ENCODE peak calls at places on chromosomes 7 and 10, in six cellular contexts. G is left lung, M is PC-3, T is tibial nerve, K is lung, J is upper lobe of right lung. O is an unnamed sample.

GRCh38 chr7:147611402-147611801 is 979.2 kb upstream of the C7orf33 start:
- DNase-seq in G (no peak), M (no peak), T (no peak), K (no peak), J (no peak), O (no peak)

GRCh38 chr10:22259280-22259679 is 41.5 kb upstream of the EBLN1 start:
- DNase-seq in G (no peak), M (peak; percentile 11), T (no peak), K (no peak), J (no peak), O (no peak)

GRCh38 chr7:27182285-27182827 is 2.7 kb downstream of the HOXA11 start:
- DNase-seq in G (no peak), M (peak; percentile 64), T (no peak), K (no peak), J (no peak), O (no peak)

GRCh38 chr7:79504607-79505389 is 51.3 kb upstream of the MAGI2 start:
- DNase-seq in G (no peak), M (peak; percentile 6), T (no peak), K (no peak), J (no peak), O (no peak)

GRCh38 chr10:99393036-99393435 is 37.4 kb downstream of the GOT1 start:
- DNase-seq in G (no peak), M (peak; percentile 45), T (no peak), K (no peak), J (no peak), O (no peak)

GRCh38 chr7:117834983-117835664 is 38.1 kb downstream of the CTTNBP2 start:
- DNase-seq in G (no peak), M (no peak), T (no peak), K (no peak), J (no peak), O (no peak)

GRCh38 chr10:128438417-128439063 is 312.3 kb upstream of the MKI67 start:
- DNase-seq in G (no peak), M (no peak), T (no peak), K (no peak), J (no peak), O (no peak)

GRCh38 chr7:47046949-47047348 is 535.0 kb downstream of the TNS3 start:
- DNase-seq in G (no peak), M (no peak), T (no peak), K (no peak), J (no peak), O (no peak)

GRCh38 chr10:58531084-58531695 is 18.5 kb downstream of the BICC1 start:
- DNase-seq in G (no peak), M (peak; percentile 97), T (peak; percentile 77), K (peak; percentile 48), J (no peak), O (no peak)

GRCh38 chr7:157900011-157900410 is 563.2 kb downstream of the DNAJB6 start:
- DNase-seq in G (peak; percentile 28), M (no peak), T (no peak), K (no peak), J (no peak), O (no peak)

GRCh38 chr10:26770069-26770468 is 72.6 kb downstream of the PDSS1 start:
- DNase-seq in G (no peak), M (no peak), T (no peak), K (no peak), J (no peak), O (no peak)

DNA sequence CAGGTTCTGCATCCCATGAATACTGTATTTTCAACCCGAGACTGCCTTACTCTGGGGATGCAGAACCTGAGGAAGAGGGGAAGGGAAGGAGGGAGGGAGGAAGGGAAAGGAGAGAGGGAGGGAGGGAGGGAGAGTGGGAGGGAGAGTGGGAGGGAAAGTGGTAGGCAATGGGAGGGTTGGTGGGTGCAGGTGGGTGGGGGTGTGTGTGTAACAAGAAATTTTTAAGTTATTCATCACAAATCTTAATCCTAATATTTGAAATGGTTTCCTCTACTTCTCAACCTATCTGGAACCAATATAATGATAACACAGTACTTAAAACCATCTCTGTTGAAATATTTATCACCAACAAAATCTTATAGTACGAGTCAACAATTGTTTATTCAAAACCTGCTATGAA is 68.0 kb downstream of the PDSS1 start:
- DNase-seq in G (no peak), M (no peak), T (no peak), K (no peak), J (no peak), O (no peak)
- H3K36me3 ChIP-seq in G (peaks cover 58% of the 10 kb centered on the region), M (no peaks in the 10 kb centered on the region), T (no peaks in the 10 kb centered on the region), K (peaks cover 3% of the 10 kb centered on the region), J (peaks cover 44% of the 10 kb centered on the region), O (peaks cover 49% of the 10 kb centered on the region)

DNA sequence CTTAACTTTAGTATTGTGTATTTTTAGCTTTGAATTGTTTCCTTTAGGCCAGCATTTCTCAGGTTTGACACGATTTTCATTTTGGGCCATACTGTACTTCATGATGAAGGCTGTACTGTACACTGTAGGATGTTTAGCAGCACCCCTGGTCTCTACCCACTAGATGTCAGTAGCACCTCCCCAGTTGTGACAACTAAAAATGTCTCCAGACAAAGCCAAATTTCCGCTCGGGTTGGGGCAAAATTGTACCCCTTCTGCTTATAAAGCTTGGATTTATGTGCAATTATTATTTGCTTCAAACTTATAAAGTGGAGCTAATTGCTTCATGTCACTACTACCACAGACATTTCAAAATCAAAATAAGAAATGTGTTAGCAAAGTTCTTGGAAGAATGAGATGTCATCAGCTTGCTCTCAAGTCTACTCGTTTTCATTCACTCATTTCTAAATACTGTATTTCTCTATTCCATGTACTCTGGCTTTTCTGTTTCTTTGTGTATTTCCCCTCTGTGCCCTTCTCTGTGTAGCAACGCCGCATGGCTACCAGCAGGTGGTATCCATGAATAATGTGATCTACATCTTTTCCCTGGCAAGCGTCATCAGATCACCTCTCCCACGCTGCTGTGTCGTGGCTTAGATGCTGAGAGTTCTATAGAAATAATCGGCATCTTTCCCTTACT is 47.7 kb upstream of the CALCR start:
- DNase-seq in G (no peak), M (peak; percentile 31), T (no peak), K (no peak), J (no peak), O (no peak)
- H3K4me3 ChIP-seq in G (no peak overlapping the region), M (no peak overlapping the region), T (no peak overlapping the region), K (no peak overlapping the region), J (no peak overlapping the region), O (no peak overlapping the region)

GRCh38 chr10:101695404-101695732 is 398 bp upstream of the FBXW4 start:
- DNase-seq in G (no peak), M (no peak), T (peak; percentile 5), K (no peak), J (no peak), O (no peak)
- H3K36me3 ChIP-seq in G (no peaks in the 10 kb centered on the region), M (no peaks in the 10 kb centered on the region), T (no peaks in the 10 kb centered on the region), K (peaks cover 2% of the 10 kb centered on the region), J (no peaks in the 10 kb centered on the region), O (no peaks in the 10 kb centered on the region)

GRCh38 chr10:3009341-3009740 is 58.0 kb upstream of the PFKP start:
- DNase-seq in G (no peak), M (peak; percentile 36), T (no peak), K (no peak), J (no peak), O (no peak)
- H3K4me3 ChIP-seq in G (no peak overlapping the region), M (no peak overlapping the region), T (no peak overlapping the region), K (no peak overlapping the region), J (no peak overlapping the region), O (no peak overlapping the region)

GRCh38 chr10:133143200-133143533 is 16.9 kb upstream of the KNDC1 start:
- DNase-seq in G (peak; percentile 65), M (no peak), T (no peak), K (no peak), J (no peak), O (no peak)

GRCh38 chr10:133142523-133143199 is 17.4 kb upstream of the KNDC1 start:
- DNase-seq in G (peak; percentile 67), M (no peak), T (no peak), K (no peak), J (no peak), O (peak; percentile 18)

GRCh38 chr10:133143546-133143945 is 16.5 kb upstream of the KNDC1 start:
- DNase-seq in G (peak; percentile 38), M (no peak), T (no peak), K (no peak), J (peak; percentile 48), O (no peak)

GRCh38 chr10:133141963-133142350 is 18.1 kb upstream of the KNDC1 start:
- DNase-seq in G (peak; percentile 72), M (no peak), T (no peak), K (no peak), J (peak; percentile 61), O (no peak)

DNA sequence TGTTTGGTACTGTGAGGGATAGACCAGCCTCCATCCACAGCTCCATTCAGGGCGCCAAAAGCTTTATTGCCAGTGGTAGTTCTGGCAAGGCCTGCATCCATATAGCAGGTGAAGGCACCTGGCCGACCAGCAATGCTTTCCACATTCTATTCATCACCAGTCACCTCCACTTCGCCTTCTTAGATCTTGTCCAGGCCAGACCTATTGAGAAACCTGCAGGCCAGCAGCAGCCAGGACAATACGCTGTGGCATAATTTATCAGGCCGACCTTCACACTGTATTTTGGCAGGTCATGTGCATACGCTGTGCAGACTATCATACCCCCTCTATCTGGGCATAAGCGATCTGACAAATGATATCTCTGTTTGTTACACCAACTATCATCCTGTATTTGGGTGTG is 15.2 kb upstream of the KNDC1 start:
- DNase-seq in G (no peak), M (no peak), T (no peak), K (no peak), J (no peak), O (no peak)
- H3K36me3 ChIP-seq in G (no peaks in the 10 kb centered on the region), M (no peaks in the 10 kb centered on the region), T (no peaks in the 10 kb centered on the region), K (no peaks in the 10 kb centered on the region), J (no peaks in the 10 kb centered on the region), O (no peaks in the 10 kb centered on the region)

DNA sequence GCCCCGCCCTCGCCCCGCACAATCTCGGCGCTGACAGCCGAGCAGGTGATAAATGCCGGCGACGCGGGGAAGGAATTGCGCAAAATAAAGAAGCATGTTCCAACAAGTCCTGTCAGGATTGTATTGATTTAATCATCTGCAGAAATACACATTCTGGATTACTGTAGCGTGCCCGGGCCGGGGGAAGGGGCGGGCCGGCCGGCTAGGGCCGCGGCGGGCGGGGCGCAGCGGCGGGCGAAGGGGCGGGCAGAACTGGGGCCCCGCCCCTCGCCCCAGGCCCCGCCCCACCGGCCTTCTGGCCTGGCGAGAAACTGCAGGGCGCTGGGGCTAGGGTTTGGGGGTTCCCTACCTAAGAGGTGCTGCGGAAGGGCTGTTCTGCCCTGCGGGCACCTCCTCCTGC is 88.9 kb upstream of the PAX2 start:
- DNase-seq in G (peak; percentile 71), M (no peak), T (no peak), K (no peak), J (no peak), O (no peak)
- H3K4me3 ChIP-seq in G (no peak overlapping the region), M (no peak overlapping the region), T (no peak overlapping the region), K (no peak overlapping the region), J (no peak overlapping the region), O (peak overlapping the region; percentile 25)

DNA sequence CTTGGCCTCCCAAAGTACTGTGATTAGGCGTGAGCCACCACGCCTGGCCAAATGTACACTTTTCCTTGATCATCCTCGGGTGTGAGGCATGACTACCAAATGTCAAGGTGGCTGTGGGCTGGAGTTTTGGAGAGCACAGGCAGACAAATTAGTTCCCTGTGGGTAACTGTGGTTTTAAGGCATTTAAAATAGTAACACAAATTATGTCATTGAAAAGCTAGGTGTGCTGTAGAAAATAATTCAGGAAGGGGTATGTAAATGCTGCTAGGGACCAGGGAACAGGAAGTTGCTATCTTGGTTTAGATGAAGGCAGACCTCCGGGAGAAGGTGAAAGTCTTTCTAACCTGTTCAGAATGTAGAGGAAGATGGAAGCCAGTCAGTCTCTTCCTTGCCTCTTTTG is 9.9 kb downstream of the GLRX3 start:
- DNase-seq in G (no peak), M (no peak), T (no peak), K (no peak), J (no peak), O (no peak)
- H3K36me3 ChIP-seq in G (peaks cover 52% of the 10 kb centered on the region), M (peaks cover 11% of the 10 kb centered on the region), T (no peaks in the 10 kb centered on the region), K (peaks cover 8% of the 10 kb centered on the region), J (peaks cover 27% of the 10 kb centered on the region), O (peaks cover 42% of the 10 kb centered on the region)